ENCODE peak calls at places on chromosomes 16 and 17, in six cellular contexts. E is K562, T is GM12878, P is IMR-90, R is H1, M is SK-N-SH. Z is an unnamed sample. For H3K4me1, the result is how much of the 10 kb centered on the place peaks cover.

GRCh38 chr16:84909686-84910085 is 89.9 kb downstream of the CRISPLD2 start:
- DNase-seq in M (no peak), R (no peak), T (no peak), E (no peak), P (no peak), Z (no peak)

GRCh38 chr17:30570596-30571265 is 93.5 kb downstream of the GOSR1 start:
- DNase-seq in R (no peak), P (no peak), T (no peak), M (no peak), E (no peak), Z (no peak)

GRCh38 chr16:56637814-56638750 is at the start of gene MT1A:
- DNase-seq in T (no peak), M (peak), E (peak), R (no peak), P (peak), Z (peak)

GRCh38 chr17:77495575-77495974 is 354.8 kb downstream of the SEC14L1 start:
- DNase-seq in P (no peak), E (no peak), M (peak), T (no peak), R (no peak), Z (no peak)

GRCh38 chr16:9868606-9869149 is 313.6 kb downstream of the GRIN2A start:
- DNase-seq in E (no peak), P (no peak), M (no peak), R (no peak), T (no peak), Z (no peak)

GRCh38 chr16:82651921-82652601 is 25.3 kb downstream of the CDH13 start:
- DNase-seq in P (no peak), M (no peak), T (peak), E (no peak), R (no peak), Z (no peak)

GRCh38 chr17:73705594-73705993 is 61.3 kb upstream of the SDK2 start:
- DNase-seq in P (peak), E (no peak), R (no peak), M (peak), T (no peak), Z (peak)

GRCh38 chr16:3581392-3581791 is 4.2 kb upstream of the NLRC3 start:
- DNase-seq in P (no peak), M (no peak), T (no peak), E (no peak), R (no peak), Z (no peak)

GRCh38 chr17:39564201-39564828 is 43.4 kb downstream of the NEUROD2 start:
- DNase-seq in E (peak), M (no peak), T (no peak), P (no peak), R (no peak), Z (peak)

GRCh38 chr16:12611916-12612597 is 191.6 kb downstream of the CPPED1 start:
- DNase-seq in P (no peak), R (no peak), T (no peak), E (no peak), M (no peak), Z (no peak)

GRCh38 chr16:75262104-75262799 is 10.8 kb upstream of the BCAR1 start:
- DNase-seq in P (no peak), R (no peak), M (peak), E (no peak), T (no peak), Z (no peak)

GRCh38 chr17:51120357-51120738 is 320 bp downstream of the SPAG9 start:
- DNase-seq in T (no peak), R (no peak), E (peak), P (peak), M (peak), Z (peak)

GRCh38 chr16:28569011-28569410 is 15.3 kb downstream of the SGF29 start:
- DNase-seq in T (no peak), M (no peak), E (no peak), R (no peak), P (peak), Z (no peak)

GRCh38 chr16:67843343-67843765 is 1.2 kb downstream of the THAP11 start:
- DNase-seq in E (no peak), P (peak), M (no peak), R (no peak), T (no peak), Z (no peak)

GRCh38 chr16:73048292-73049050 is 543 bp upstream of the ZFHX3 start:
- DNase-seq in R (no peak), M (peak), P (no peak), T (no peak), E (no peak), Z (no peak)

GRCh38 chr17:30519707-30520106 is 42.5 kb downstream of the GOSR1 start:
- DNase-seq in M (no peak), R (no peak), P (peak), E (no peak), T (no peak), Z (peak)

GRCh38 chr16:52914428-52914827 is 138.3 kb downstream of the CHD9NB start:
- DNase-seq in R (no peak), E (no peak), P (no peak), T (no peak), M (no peak), Z (no peak)

GRCh38 chr17:14886200-14886739 is 378.9 kb downstream of the PMP22 start:
- DNase-seq in P (no peak), T (no peak), E (no peak), M (no peak), R (peak), Z (peak)

GRCh38 chr16:27811881-27812280 is 251.6 kb downstream of the GSG1L start:
- DNase-seq in T (no peak), R (no peak), M (no peak), E (no peak), P (no peak), Z (no peak)

GRCh38 chr16:4700380-4700996 is 7.1 kb downstream of the NUDT16L1 start:
- DNase-seq in R (no peak), M (no peak), E (no peak), P (no peak), T (no peak), Z (no peak)

GRCh38 chr17:55411463-55411855 is 10.2 kb downstream of the MMD start:
- DNase-seq in E (no peak), P (no peak), M (peak), T (no peak), R (no peak), Z (no peak)

GRCh38 chr17:15048381-15048780 is 216.7 kb downstream of the PMP22 start:
- DNase-seq in T (no peak), R (no peak), P (no peak), E (no peak), M (no peak), Z (no peak)

GRCh38 chr17:32157225-32157624 is 14.9 kb downstream of the RHOT1 start:
- DNase-seq in T (no peak), E (no peak), M (no peak), P (peak), R (no peak), Z (no peak)

GRCh38 chr16:87723224-87723619 is 42.6 kb downstream of the KLHDC4 start:
- DNase-seq in R (no peak), E (peak), P (peak), T (peak), M (peak), Z (no peak)

GRCh38 chr16:87724490-87725291 is 41.1 kb downstream of the KLHDC4 start:
- DNase-seq in E (no peak), P (no peak), M (no peak), R (no peak), T (peak), Z (no peak)

GRCh38 chr16:87720411-87720810 is 45.4 kb downstream of the KLHDC4 start:
- DNase-seq in R (no peak), P (no peak), M (no peak), T (no peak), E (no peak), Z (no peak)

GRCh38 chr16:87722590-87723223 is 43.1 kb downstream of the KLHDC4 start:
- DNase-seq in T (no peak), P (no peak), R (no peak), E (no peak), M (peak), Z (no peak)

DNA sequence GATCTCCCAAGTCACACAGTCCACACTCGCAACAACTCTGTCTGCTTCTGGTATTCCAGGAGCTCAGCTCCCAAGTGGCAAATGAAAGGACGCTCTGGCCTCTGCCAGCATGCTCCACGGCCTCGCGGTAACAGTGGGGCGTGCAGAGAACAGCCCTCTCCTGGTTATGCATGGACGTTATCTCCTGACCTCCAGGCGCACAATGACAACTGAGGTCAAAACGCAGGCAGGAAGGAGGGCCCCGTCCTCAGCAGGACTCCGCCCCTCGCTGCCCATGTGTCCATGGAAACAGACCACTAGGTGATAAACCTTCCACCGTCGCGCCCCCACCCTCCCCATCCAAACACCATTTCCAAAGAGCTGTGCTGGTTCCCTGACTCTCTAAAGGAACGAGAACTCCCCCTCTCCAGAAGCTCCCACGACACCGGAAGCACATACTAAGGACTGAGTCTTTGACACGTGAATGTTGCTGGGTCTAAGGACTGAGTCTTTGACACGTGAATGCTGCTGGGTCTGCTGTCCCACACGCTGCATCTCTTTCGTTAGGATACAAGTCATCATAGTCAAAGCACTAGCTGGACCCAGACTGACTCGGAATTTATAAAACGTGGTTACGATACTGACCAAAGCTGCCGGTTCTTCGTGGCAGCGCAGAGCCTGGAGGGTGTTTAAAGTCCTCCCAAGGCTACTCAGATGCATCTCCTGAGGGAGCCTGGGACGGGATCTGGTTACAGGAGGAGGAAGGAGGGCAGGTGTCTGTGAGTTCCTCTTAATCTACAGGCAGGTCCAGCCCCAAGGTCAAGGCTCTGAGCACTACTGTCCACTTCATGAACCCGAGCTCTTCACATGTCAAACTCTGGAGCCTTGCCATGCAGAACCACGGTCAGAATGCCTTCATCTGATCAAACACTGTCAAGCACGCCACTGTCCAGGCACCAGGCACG is 43.9 kb downstream of the KLHDC4 start:
- DNase-seq in M (no peak), T (no peak), E (peak), R (no peak), P (no peak), Z (no peak)
- H3K4me1 ChIP-seq in M (under half), T (under half), E (under half), R (under half), P (under half), Z (under half)

GRCh38 chr17:63116228-63116627 is 150.2 kb downstream of the TANC2 start:
- DNase-seq in T (no peak), E (no peak), R (no peak), M (peak), P (no peak), Z (peak)

GRCh38 chr17:63113167-63113566 is 147.1 kb downstream of the TANC2 start:
- DNase-seq in R (no peak), M (no peak), P (no peak), T (no peak), E (peak), Z (peak)

GRCh38 chr17:63120406-63120805 is 154.4 kb downstream of the TANC2 start:
- DNase-seq in P (peak), M (no peak), R (no peak), T (no peak), E (no peak), Z (no peak)

GRCh38 chr17:63117431-63117830 is 151.4 kb downstream of the TANC2 start:
- DNase-seq in M (peak), T (no peak), E (no peak), R (no peak), P (no peak), Z (no peak)

GRCh38 chr17:63116967-63117366 is 150.9 kb downstream of the TANC2 start:
- DNase-seq in T (no peak), M (peak), P (peak), E (peak), R (no peak), Z (peak)
- TF ChIP-seq RFX5 in T (no peak), M (peak), P (no peak), E (no peak), R (no peak), Z (no peak)

GRCh38 chr17:80786470-80786869 is 205.2 kb upstream of the CHMP6 start:
- DNase-seq in P (no peak), T (no peak), M (no peak), R (no peak), E (no peak), Z (no peak)
- H3K4me1 ChIP-seq in P (under half), T (under half), M (under half), R (under half), E (under half), Z (half or more)

DNA sequence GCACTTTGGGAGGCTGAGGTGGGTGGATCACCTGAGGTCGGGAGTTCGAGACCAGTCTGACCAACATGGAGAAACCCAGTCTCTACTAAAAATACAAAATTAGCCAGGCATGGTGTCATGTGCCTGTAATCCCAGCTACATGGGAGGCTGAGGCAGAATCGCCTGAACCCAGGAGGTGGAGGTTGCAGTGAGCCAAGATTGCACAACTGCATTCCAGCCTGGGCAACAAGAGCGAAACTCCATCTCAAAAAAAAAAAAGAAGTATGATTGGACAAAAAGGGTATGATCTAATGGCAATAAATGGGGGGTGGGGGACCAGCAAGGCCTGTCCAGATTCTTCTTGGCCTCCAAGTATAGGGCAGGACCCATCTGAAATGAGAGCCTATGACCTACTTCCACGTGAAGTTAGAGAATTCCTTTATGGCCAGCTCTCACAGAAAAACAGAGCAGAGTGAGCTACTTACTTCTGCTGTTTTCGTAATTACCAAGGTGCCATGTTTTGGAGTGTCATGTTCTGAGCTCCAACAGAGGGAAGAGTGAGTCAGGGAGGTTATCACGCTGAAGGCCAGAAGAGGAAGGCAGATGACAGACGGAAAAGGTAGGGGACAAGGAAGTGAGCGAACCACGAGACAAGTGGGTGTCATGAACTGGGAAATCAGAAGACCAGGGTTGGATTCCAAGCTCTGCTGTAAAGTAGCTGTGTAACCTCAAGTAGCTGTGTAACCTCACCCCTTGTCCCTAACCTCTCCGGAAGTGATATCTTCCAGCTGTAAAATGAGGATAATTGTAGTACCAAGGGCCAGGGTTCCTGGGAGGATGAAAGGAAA is 3.6 kb upstream of the ZMYND15 start:
- DNase-seq in T (no peak), E (no peak), M (no peak), P (no peak), R (no peak), Z (no peak)
- TF ChIP-seq RFX5 in T (no peak), E (no peak), M (no peak), P (no peak), R (no peak), Z (no peak)

GRCh38 chr17:17834974-17835373 is 1.8 kb downstream of the SREBF1 start:
- DNase-seq in M (no peak), E (no peak), T (no peak), R (no peak), P (no peak), Z (no peak)

GRCh38 chr17:17835415-17836249 is 1.2 kb downstream of the SREBF1 start:
- DNase-seq in T (no peak), M (no peak), E (no peak), P (no peak), R (no peak), Z (no peak)

GRCh38 chr17:17832040-17832363 is 4.8 kb downstream of the SREBF1 start:
- DNase-seq in P (no peak), R (no peak), T (no peak), E (no peak), M (no peak), Z (no peak)

GRCh38 chr17:17831208-17832039 is 5.4 kb downstream of the SREBF1 start:
- DNase-seq in T (no peak), P (no peak), E (no peak), R (no peak), M (peak), Z (no peak)

GRCh38 chr17:17833664-17834357 is 3.0 kb downstream of the SREBF1 start:
- DNase-seq in R (no peak), E (no peak), T (no peak), P (no peak), M (no peak), Z (no peak)
- H3K4me1 ChIP-seq in R (under half), E (half or more), T (under half), P (under half), M (under half), Z (half or more)

DNA sequence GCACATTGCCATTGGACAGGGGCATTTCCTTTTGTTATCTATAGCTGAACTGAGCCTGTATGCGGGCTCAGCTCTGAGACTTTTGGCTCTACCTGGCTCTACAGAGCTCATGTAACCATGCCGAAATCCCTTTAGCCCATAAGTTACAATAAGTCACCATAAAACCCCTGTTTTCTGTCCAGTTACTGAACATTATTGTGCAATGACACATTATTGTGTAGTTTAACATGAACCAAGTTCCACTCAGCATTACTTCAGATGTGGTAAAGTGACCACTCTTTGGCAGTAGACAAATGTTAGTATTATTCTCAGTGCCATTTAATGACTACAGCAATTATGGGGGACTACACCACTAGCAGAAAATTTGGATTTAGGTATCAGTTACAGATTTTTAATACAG is 65.4 kb upstream of the RASL10B start:
- DNase-seq in E (no peak), R (no peak), P (peak), T (no peak), M (no peak), Z (no peak)
- TF ChIP-seq RFX5 in E (no peak), R (no peak), P (no peak), T (no peak), M (no peak), Z (no peak)

DNA sequence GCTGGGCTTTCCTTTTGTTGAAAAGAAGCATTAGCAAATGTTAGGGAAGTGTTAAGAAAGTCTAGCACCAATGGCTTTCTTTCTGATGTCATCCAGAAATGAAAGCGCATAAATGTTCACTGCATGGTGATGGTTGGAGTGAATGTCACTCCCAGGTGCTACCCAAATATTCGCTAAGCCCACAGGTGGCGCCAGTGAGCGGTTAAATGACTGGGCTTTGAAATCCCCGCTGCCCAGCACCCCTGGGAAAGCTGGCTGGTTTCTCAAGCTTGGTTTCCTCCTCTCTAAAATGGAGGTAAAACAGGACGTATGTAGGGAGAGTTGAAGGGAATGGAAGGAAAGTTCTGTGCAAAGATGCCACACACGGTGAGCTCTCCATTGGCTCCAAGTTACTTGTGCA is 104.4 kb downstream of the IRX5 start:
- DNase-seq in P (no peak), R (no peak), M (peak), T (no peak), E (peak), Z (peak)
- H3K4me1 ChIP-seq in P (under half), R (under half), M (under half), T (under half), E (under half), Z (under half)

DNA sequence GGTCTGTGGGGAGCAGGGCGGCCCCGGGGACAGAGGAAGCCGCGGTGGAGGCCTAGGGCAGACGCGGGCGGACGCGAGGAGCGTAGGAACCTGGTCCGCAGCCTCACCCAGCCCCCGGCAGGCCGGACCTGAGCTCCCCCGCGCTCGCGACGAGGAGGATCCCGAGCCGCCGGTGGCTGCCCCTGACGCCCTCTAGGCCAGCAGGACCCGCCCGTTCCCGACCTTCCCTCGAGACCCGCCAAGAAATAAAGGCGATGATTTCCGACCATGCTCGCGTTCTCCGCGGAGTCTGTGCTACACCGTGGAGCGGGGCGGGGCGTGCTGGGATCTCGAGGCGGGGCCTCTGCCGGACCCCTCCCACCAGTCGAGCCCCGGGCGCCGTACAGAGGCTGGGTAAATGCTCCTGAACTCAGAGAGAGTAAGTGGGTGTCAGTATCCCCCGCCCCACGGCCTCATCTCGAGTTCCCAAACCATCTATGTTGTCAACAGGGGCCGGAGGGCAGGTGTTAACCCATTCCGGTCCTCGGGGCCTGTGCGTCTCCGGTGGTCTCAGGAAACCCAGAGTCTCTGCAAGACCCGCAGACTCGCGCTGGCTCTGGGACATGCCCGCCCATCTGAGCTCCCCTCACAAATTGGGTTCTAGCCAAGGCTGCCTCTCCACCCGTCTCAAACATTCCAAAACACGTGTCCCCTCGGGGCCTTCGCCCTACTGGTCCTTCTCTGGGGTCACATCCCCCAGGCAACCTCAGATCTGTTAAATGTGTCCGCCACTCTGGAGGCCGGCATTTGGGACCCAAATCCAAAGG is 13.7 kb downstream of the SYCE1L start:
- DNase-seq in E (peak), T (no peak), P (no peak), M (peak), R (no peak), Z (peak)
- TF ChIP-seq RFX5 in E (no peak), T (no peak), P (no peak), M (no peak), R (no peak), Z (no peak)

Z was measured in A549.